ENCODE peak calls at places on chromosomes 12 and 14, in four cellular contexts. O, S, B and P are unnamed samples.
A peak's percentile ranks its signal among the peaks of the same experiment; 100 is the strongest.

GRCh38 chr14:104383931-104384775 is 195.4 kb upstream of the C14orf180 start:
- DNase-seq in B (no peak), O (no peak), S (no peak), P (no peak)

GRCh38 chr14:70904376-70904775 is 2.9 kb upstream of the PCNX1 start:
- DNase-seq in O (no peak), B (no peak), S (no peak), P (no peak)

GRCh38 chr12:19962192-19962591 is 406.1 kb upstream of the PDE3A start:
- DNase-seq in B (no peak), O (no peak), S (no peak), P (no peak)

GRCh38 chr12:95262808-95263207 is 45.2 kb downstream of the VEZT start:
- DNase-seq in B (no peak), O (no peak), S (no peak), P (no peak)

GRCh38 chr14:95956601-95957460 is 80.2 kb downstream of the TUNAR start:
- DNase-seq in S (no peak), O (no peak), B (no peak), P (no peak)

GRCh38 chr14:32430326-32430725 is 101.2 kb downstream of the AKAP6 start:
- DNase-seq in S (peak; percentile 27), B (no peak), O (no peak), P (no peak)

GRCh38 chr12:66627270-66627987 is 51.4 kb downstream of the GRIP1 start:
- DNase-seq in B (no peak), O (no peak), S (no peak), P (no peak)

GRCh38 chr12:124498870-124499753 is 68.3 kb downstream of the NCOR2 start:
- DNase-seq in O (no peak), S (no peak), B (no peak), P (no peak)

GRCh38 chr12:13165578-13166120 is 30.9 kb upstream of the EMP1 start:
- DNase-seq in B (peak; percentile 74), O (peak; percentile 32), S (peak; percentile 55), P (peak; percentile 32)

GRCh38 chr14:101707863-101708620 is 53.5 kb upstream of the PPP2R5C start:
- DNase-seq in O (no peak), S (no peak), B (no peak), P (no peak)

GRCh38 chr12:21659383-21659782 is 1.7 kb upstream of the LDHB start:
- DNase-seq in S (no peak), O (no peak), B (no peak), P (no peak)

GRCh38 chr14:34301107-34301734 is 160.8 kb downstream of the SPTSSA start:
- DNase-seq in B (peak; percentile 30), O (no peak), S (peak; percentile 13), P (no peak)

GRCh38 chr12:95633049-95633545 is 81.8 kb upstream of the USP44 start:
- DNase-seq in S (peak; percentile 89), O (no peak), B (no peak), P (no peak)

GRCh38 chr14:102096569-102097188 is 9.8 kb upstream of the HSP90AA1 start:
- DNase-seq in O (peak; percentile 69), S (peak; percentile 80), B (peak; percentile 66), P (peak; percentile 62)

GRCh38 chr12:89343127-89343526 is 9.2 kb downstream of the DUSP6 start:
- DNase-seq in O (no peak), S (no peak), B (no peak), P (no peak)

GRCh38 chr14:99040047-99040446 is 231.9 kb downstream of the BCL11B start:
- DNase-seq in B (no peak), S (no peak), O (no peak), P (no peak)

GRCh38 chr12:3241621-3242020 is 164.4 kb downstream of the TSPAN9 start:
- DNase-seq in B (no peak), S (no peak), O (no peak), P (no peak)